ENCODE peak calls at places on chromosomes 5 and 9, in seven cellular contexts. One of them, this sample, is unnamed.

GRCh38 chr9:131972889-131973288 is 106.8 kb downstream of the MED27 start:
- DNase-seq in AG10803: no peak
- DNase-seq in fibroblast of mammary gland: no peak
- DNase-seq in stomach: no peak
- DNase-seq in neural progenitor cell: no peak
- DNase-seq in Calu3: no peak
- DNase-seq in transverse colon: no peak
- DNase-seq in this sample: no peak

GRCh38 chr5:139046551-139046950 is 151.6 kb downstream of the SIL1 start:
- DNase-seq in AG10803: peak
- DNase-seq in fibroblast of mammary gland: peak
- DNase-seq in stomach: no peak
- DNase-seq in neural progenitor cell: no peak
- DNase-seq in Calu3: no peak
- DNase-seq in transverse colon: no peak
- DNase-seq in this sample: no peak

GRCh38 chr9:13718086-13718485 is 438.6 kb upstream of the MPDZ start:
- DNase-seq in AG10803: peak
- DNase-seq in fibroblast of mammary gland: no peak
- DNase-seq in stomach: no peak
- DNase-seq in neural progenitor cell: no peak
- DNase-seq in Calu3: no peak
- DNase-seq in transverse colon: no peak
- DNase-seq in this sample: no peak

GRCh38 chr5:95845401-95845800 is 22.9 kb upstream of the GLRX start:
- DNase-seq in AG10803: no peak
- DNase-seq in fibroblast of mammary gland: no peak
- DNase-seq in stomach: no peak
- DNase-seq in neural progenitor cell: no peak
- DNase-seq in Calu3: no peak
- DNase-seq in transverse colon: no peak
- DNase-seq in this sample: no peak

GRCh38 chr5:101362067-101362466 is 459.0 kb upstream of the ST8SIA4 start:
- DNase-seq in AG10803: no peak
- DNase-seq in fibroblast of mammary gland: no peak
- DNase-seq in stomach: no peak
- DNase-seq in neural progenitor cell: no peak
- DNase-seq in Calu3: no peak
- DNase-seq in transverse colon: no peak
- DNase-seq in this sample: no peak

GRCh38 chr5:26889810-26890209 is 148.6 kb downstream of the CDH9 start:
- DNase-seq in AG10803: no peak
- DNase-seq in fibroblast of mammary gland: no peak
- DNase-seq in stomach: no peak
- DNase-seq in neural progenitor cell: no peak
- DNase-seq in Calu3: no peak
- DNase-seq in transverse colon: no peak
- DNase-seq in this sample: no peak

GRCh38 chr5:28156981-28157380 is 1118.6 kb upstream of the CDH9 start:
- DNase-seq in AG10803: no peak
- DNase-seq in fibroblast of mammary gland: peak
- DNase-seq in stomach: no peak
- DNase-seq in neural progenitor cell: no peak
- DNase-seq in Calu3: no peak
- DNase-seq in transverse colon: no peak
- DNase-seq in this sample: no peak

GRCh38 chr9:28363180-28363579 is 789.9 kb upstream of the C9orf72 start:
- DNase-seq in AG10803: no peak
- DNase-seq in fibroblast of mammary gland: no peak
- DNase-seq in stomach: no peak
- DNase-seq in neural progenitor cell: no peak
- DNase-seq in Calu3: no peak
- DNase-seq in transverse colon: no peak
- DNase-seq in this sample: no peak

GRCh38 chr5:84274585-84275468 is 109.9 kb downstream of the EDIL3 start:
- DNase-seq in AG10803: peak
- DNase-seq in fibroblast of mammary gland: peak
- DNase-seq in stomach: peak
- DNase-seq in neural progenitor cell: peak
- DNase-seq in Calu3: peak
- DNase-seq in transverse colon: peak
- DNase-seq in this sample: no peak

GRCh38 chr9:135346438-135347050 is 133.0 kb upstream of the PPP1R26 start:
- DNase-seq in AG10803: no peak
- DNase-seq in fibroblast of mammary gland: no peak
- DNase-seq in stomach: no peak
- DNase-seq in neural progenitor cell: no peak
- DNase-seq in Calu3: no peak
- DNase-seq in transverse colon: no peak
- DNase-seq in this sample: no peak

GRCh38 chr9:36163840-36164175 is 5.4 kb upstream of the CCIN start:
- DNase-seq in AG10803: peak
- DNase-seq in fibroblast of mammary gland: peak
- DNase-seq in stomach: no peak
- DNase-seq in neural progenitor cell: no peak
- DNase-seq in Calu3: no peak
- DNase-seq in transverse colon: no peak
- DNase-seq in this sample: no peak

GRCh38 chr5:123511290-123511647 is 708 bp upstream of the CSNK1G3 start:
- DNase-seq in AG10803: peak
- DNase-seq in fibroblast of mammary gland: peak
- DNase-seq in stomach: no peak
- DNase-seq in neural progenitor cell: peak
- DNase-seq in Calu3: peak
- DNase-seq in transverse colon: no peak
- DNase-seq in this sample: no peak

GRCh38 chr5:61969347-61969746 is 336.7 kb upstream of the KIF2A start:
- DNase-seq in AG10803: peak
- DNase-seq in fibroblast of mammary gland: no peak
- DNase-seq in stomach: no peak
- DNase-seq in neural progenitor cell: no peak
- DNase-seq in Calu3: no peak
- DNase-seq in transverse colon: no peak
- DNase-seq in this sample: no peak

GRCh38 chr5:78215972-78216371 is 78.5 kb downstream of the AP3B1 start:
- DNase-seq in AG10803: no peak
- DNase-seq in fibroblast of mammary gland: no peak
- DNase-seq in stomach: no peak
- DNase-seq in neural progenitor cell: no peak
- DNase-seq in Calu3: peak
- DNase-seq in transverse colon: no peak
- DNase-seq in this sample: no peak

GRCh38 chr9:113625456-113625855 is 161.9 kb downstream of the RGS3 start:
- DNase-seq in AG10803: no peak
- DNase-seq in fibroblast of mammary gland: no peak
- DNase-seq in stomach: no peak
- DNase-seq in neural progenitor cell: no peak
- DNase-seq in Calu3: no peak
- DNase-seq in transverse colon: no peak
- DNase-seq in this sample: no peak

GRCh38 chr5:72063219-72063819 is 44.0 kb upstream of the MAP1B start:
- DNase-seq in AG10803: peak
- DNase-seq in fibroblast of mammary gland: peak
- DNase-seq in stomach: no peak
- DNase-seq in neural progenitor cell: peak
- DNase-seq in Calu3: peak
- DNase-seq in transverse colon: no peak
- DNase-seq in this sample: no peak

GRCh38 chr9:61673664-61674381 is 484.0 kb downstream of the SPATA31A7 start:
- DNase-seq in AG10803: no peak
- DNase-seq in fibroblast of mammary gland: no peak
- DNase-seq in stomach: no peak
- DNase-seq in neural progenitor cell: no peak
- DNase-seq in Calu3: no peak
- DNase-seq in transverse colon: no peak
- DNase-seq in this sample: no peak

GRCh38 chr9:37746448-37747270 is 6.9 kb upstream of the TRMT10B start:
- DNase-seq in AG10803: peak
- DNase-seq in fibroblast of mammary gland: peak
- DNase-seq in stomach: no peak
- DNase-seq in neural progenitor cell: no peak
- DNase-seq in Calu3: no peak
- DNase-seq in transverse colon: no peak
- DNase-seq in this sample: no peak

GRCh38 chr5:3999929-4000328 is 404.3 kb downstream of the IRX1 start:
- DNase-seq in AG10803: no peak
- DNase-seq in fibroblast of mammary gland: no peak
- DNase-seq in stomach: no peak
- DNase-seq in neural progenitor cell: no peak
- DNase-seq in Calu3: no peak
- DNase-seq in transverse colon: no peak
- DNase-seq in this sample: no peak

GRCh38 chr9:112193562-112194288 is 18.6 kb upstream of the SUSD1 start:
- DNase-seq in AG10803: no peak
- DNase-seq in fibroblast of mammary gland: no peak
- DNase-seq in stomach: no peak
- DNase-seq in neural progenitor cell: peak
- DNase-seq in Calu3: no peak
- DNase-seq in transverse colon: no peak
- DNase-seq in this sample: no peak

GRCh38 chr5:179313849-179314521 is 31.3 kb downstream of the ADAMTS2 start:
- DNase-seq in AG10803: peak
- DNase-seq in fibroblast of mammary gland: peak
- DNase-seq in stomach: peak
- DNase-seq in neural progenitor cell: no peak
- DNase-seq in Calu3: no peak
- DNase-seq in transverse colon: peak
- DNase-seq in this sample: no peak

DNA sequence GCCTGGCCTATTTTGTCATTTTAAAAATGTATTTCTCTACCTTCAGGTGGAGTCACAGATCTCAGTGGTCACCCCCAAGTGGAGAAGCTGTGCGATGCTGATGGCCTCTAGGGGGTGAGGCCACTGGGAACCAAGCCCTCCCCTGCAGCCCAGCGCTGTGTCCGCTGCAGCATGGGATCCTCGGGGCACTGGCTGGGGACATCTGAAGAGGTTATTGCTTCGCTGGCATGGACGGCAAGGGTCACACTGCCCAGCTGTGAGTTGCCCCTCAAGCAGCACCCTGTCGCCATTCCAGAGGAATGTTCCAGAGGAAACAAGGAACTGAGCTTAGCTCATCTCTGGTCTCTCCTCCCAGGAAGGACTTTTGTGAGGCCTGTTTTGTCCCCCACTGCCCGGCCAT is 119.6 kb upstream of the S1PR3 start:
- DNase-seq in AG10803: no peak
- DNase-seq in fibroblast of mammary gland: no peak
- DNase-seq in stomach: no peak
- DNase-seq in neural progenitor cell: no peak
- DNase-seq in Calu3: no peak
- DNase-seq in transverse colon: no peak
- DNase-seq in this sample: no peak
- TF ChIP-seq CTCF in AG10803: no peak
- TF ChIP-seq CTCF in fibroblast of mammary gland: no peak
- TF ChIP-seq CTCF in stomach: no peak
- TF ChIP-seq CTCF in neural progenitor cell: no peak
- TF ChIP-seq CTCF in Calu3: no peak
- TF ChIP-seq CTCF in transverse colon: no peak
- TF ChIP-seq CTCF in this sample: no peak

GRCh38 chr5:141605523-141606277 is 13.1 kb downstream of the DIAPH1 start:
- DNase-seq in AG10803: peak
- DNase-seq in fibroblast of mammary gland: peak
- DNase-seq in stomach: peak
- DNase-seq in neural progenitor cell: no peak
- DNase-seq in Calu3: no peak
- DNase-seq in transverse colon: peak
- DNase-seq in this sample: no peak
- TF ChIP-seq CTCF in AG10803: no peak
- TF ChIP-seq CTCF in fibroblast of mammary gland: no peak
- TF ChIP-seq CTCF in stomach: no peak
- TF ChIP-seq CTCF in neural progenitor cell: no peak
- TF ChIP-seq CTCF in Calu3: no peak
- TF ChIP-seq CTCF in transverse colon: no peak
- TF ChIP-seq CTCF in this sample: no peak

DNA sequence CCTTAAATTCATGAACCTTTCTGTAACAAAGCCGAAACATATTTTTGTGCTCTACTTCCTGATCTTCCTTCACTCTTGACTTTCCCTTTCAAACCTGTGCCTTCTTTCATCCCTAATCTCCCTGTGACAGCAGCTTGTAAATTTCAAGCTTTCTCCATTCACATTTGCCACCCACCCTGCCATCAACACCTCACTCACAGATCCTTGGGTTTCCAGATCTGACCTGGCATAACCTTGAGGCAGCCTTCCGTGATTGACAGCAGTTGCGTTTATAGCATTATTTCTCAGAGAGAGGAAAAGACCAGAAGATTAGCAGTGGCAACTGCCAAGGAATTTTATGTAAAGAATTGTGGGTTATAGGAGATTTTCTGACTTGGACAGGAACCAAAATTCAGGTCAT is 260.1 kb downstream of the NR2F1-AS1 start:
- DNase-seq in AG10803: no peak
- DNase-seq in fibroblast of mammary gland: no peak
- DNase-seq in stomach: no peak
- DNase-seq in neural progenitor cell: no peak
- DNase-seq in Calu3: no peak
- DNase-seq in transverse colon: no peak
- DNase-seq in this sample: no peak
- TF ChIP-seq CTCF in AG10803: no peak
- TF ChIP-seq CTCF in fibroblast of mammary gland: no peak
- TF ChIP-seq CTCF in stomach: no peak
- TF ChIP-seq CTCF in neural progenitor cell: no peak
- TF ChIP-seq CTCF in Calu3: no peak
- TF ChIP-seq CTCF in transverse colon: no peak
- TF ChIP-seq CTCF in this sample: no peak

GRCh38 chr9:84317563-84317962 is 23.0 kb downstream of the SLC28A3 start:
- DNase-seq in AG10803: no peak
- DNase-seq in fibroblast of mammary gland: no peak
- DNase-seq in stomach: no peak
- DNase-seq in neural progenitor cell: peak
- DNase-seq in Calu3: no peak
- DNase-seq in transverse colon: no peak
- DNase-seq in this sample: no peak

GRCh38 chr9:84314306-84314705 is 26.3 kb downstream of the SLC28A3 start:
- DNase-seq in AG10803: peak
- DNase-seq in fibroblast of mammary gland: no peak
- DNase-seq in stomach: no peak
- DNase-seq in neural progenitor cell: no peak
- DNase-seq in Calu3: no peak
- DNase-seq in transverse colon: no peak
- DNase-seq in this sample: no peak

GRCh38 chr9:84310903-84311302 is 29.7 kb downstream of the SLC28A3 start:
- DNase-seq in AG10803: no peak
- DNase-seq in fibroblast of mammary gland: no peak
- DNase-seq in stomach: no peak
- DNase-seq in neural progenitor cell: no peak
- DNase-seq in Calu3: no peak
- DNase-seq in transverse colon: no peak
- DNase-seq in this sample: no peak

GRCh38 chr9:84315278-84315877 is 25.2 kb downstream of the SLC28A3 start:
- DNase-seq in AG10803: peak
- DNase-seq in fibroblast of mammary gland: peak
- DNase-seq in stomach: peak
- DNase-seq in neural progenitor cell: peak
- DNase-seq in Calu3: peak
- DNase-seq in transverse colon: peak
- DNase-seq in this sample: no peak
- TF ChIP-seq CTCF in AG10803: peak
- TF ChIP-seq CTCF in fibroblast of mammary gland: peak
- TF ChIP-seq CTCF in stomach: peak
- TF ChIP-seq CTCF in neural progenitor cell: peak
- TF ChIP-seq CTCF in Calu3: peak
- TF ChIP-seq CTCF in transverse colon: peak
- TF ChIP-seq CTCF in this sample: no peak